ENCODE peak calls at places on chromosome 11, in seven cellular contexts. One of them, this sample, is unnamed.

GRCh38 chr11:123061403-123062157 is at the start of gene HSPA8:
- DNase-seq in small intestine: peak
- DNase-seq in A172: peak
- DNase-seq in stimulated activated CD4-positive, alpha-beta T cell treated with anti-CD3 and anti-CD28 coated beads, Interleukin-1b, Interleukin-23, amount 100 ng/mL, for 1 hour: peak
- DNase-seq in HFFc6: peak
- DNase-seq in immature natural killer cell: peak
- DNase-seq in head of caudate nucleus: peak
- DNase-seq in this sample: no peak

GRCh38 chr11:64918056-64918455 is 1.0 kb upstream of the ATG2A start:
- DNase-seq in small intestine: no peak
- DNase-seq in A172: no peak
- DNase-seq in stimulated activated CD4-positive, alpha-beta T cell treated with anti-CD3 and anti-CD28 coated beads, Interleukin-1b, Interleukin-23, amount 100 ng/mL, for 1 hour: no peak
- DNase-seq in HFFc6: peak
- DNase-seq in immature natural killer cell: no peak
- DNase-seq in head of caudate nucleus: no peak
- DNase-seq in this sample: peak

GRCh38 chr11:72778535-72779494 is 15.0 kb downstream of the STARD10 start:
- DNase-seq in small intestine: peak
- DNase-seq in A172: no peak
- DNase-seq in stimulated activated CD4-positive, alpha-beta T cell treated with anti-CD3 and anti-CD28 coated beads, Interleukin-1b, Interleukin-23, amount 100 ng/mL, for 1 hour: no peak
- DNase-seq in HFFc6: no peak
- DNase-seq in immature natural killer cell: no peak
- DNase-seq in head of caudate nucleus: no peak
- DNase-seq in this sample: no peak

GRCh38 chr11:76763573-76764348 is 19.4 kb upstream of the TSKU start:
- DNase-seq in small intestine: no peak
- DNase-seq in A172: peak
- DNase-seq in stimulated activated CD4-positive, alpha-beta T cell treated with anti-CD3 and anti-CD28 coated beads, Interleukin-1b, Interleukin-23, amount 100 ng/mL, for 1 hour: no peak
- DNase-seq in HFFc6: peak
- DNase-seq in immature natural killer cell: no peak
- DNase-seq in head of caudate nucleus: no peak
- DNase-seq in this sample: no peak

GRCh38 chr11:129213261-129213660 is 21.1 kb upstream of the ARHGAP32 start:
- DNase-seq in small intestine: no peak
- DNase-seq in A172: no peak
- DNase-seq in stimulated activated CD4-positive, alpha-beta T cell treated with anti-CD3 and anti-CD28 coated beads, Interleukin-1b, Interleukin-23, amount 100 ng/mL, for 1 hour: no peak
- DNase-seq in HFFc6: no peak
- DNase-seq in immature natural killer cell: no peak
- DNase-seq in head of caudate nucleus: no peak
- DNase-seq in this sample: no peak

GRCh38 chr11:75325713-75326438 is 25.6 kb downstream of the ARRB1 start:
- DNase-seq in small intestine: no peak
- DNase-seq in A172: peak
- DNase-seq in stimulated activated CD4-positive, alpha-beta T cell treated with anti-CD3 and anti-CD28 coated beads, Interleukin-1b, Interleukin-23, amount 100 ng/mL, for 1 hour: no peak
- DNase-seq in HFFc6: peak
- DNase-seq in immature natural killer cell: no peak
- DNase-seq in head of caudate nucleus: peak
- DNase-seq in this sample: no peak

GRCh38 chr11:20089357-20089756 is 70.9 kb downstream of the DBX1 start:
- DNase-seq in small intestine: no peak
- DNase-seq in A172: no peak
- DNase-seq in stimulated activated CD4-positive, alpha-beta T cell treated with anti-CD3 and anti-CD28 coated beads, Interleukin-1b, Interleukin-23, amount 100 ng/mL, for 1 hour: no peak
- DNase-seq in HFFc6: no peak
- DNase-seq in immature natural killer cell: no peak
- DNase-seq in head of caudate nucleus: no peak
- DNase-seq in this sample: no peak

GRCh38 chr11:63508009-63508408 is 2.1 kb downstream of the LGALS12 start:
- DNase-seq in small intestine: peak
- DNase-seq in A172: peak
- DNase-seq in stimulated activated CD4-positive, alpha-beta T cell treated with anti-CD3 and anti-CD28 coated beads, Interleukin-1b, Interleukin-23, amount 100 ng/mL, for 1 hour: no peak
- DNase-seq in HFFc6: peak
- DNase-seq in immature natural killer cell: no peak
- DNase-seq in head of caudate nucleus: peak
- DNase-seq in this sample: no peak

GRCh38 chr11:8814209-8814922 is 96.6 kb upstream of the AKIP1 start:
- DNase-seq in small intestine: peak
- DNase-seq in A172: peak
- DNase-seq in stimulated activated CD4-positive, alpha-beta T cell treated with anti-CD3 and anti-CD28 coated beads, Interleukin-1b, Interleukin-23, amount 100 ng/mL, for 1 hour: no peak
- DNase-seq in HFFc6: peak
- DNase-seq in immature natural killer cell: no peak
- DNase-seq in head of caudate nucleus: no peak
- DNase-seq in this sample: no peak

GRCh38 chr11:130459521-130459920 is 11.1 kb downstream of the ADAMTS15 start:
- DNase-seq in small intestine: no peak
- DNase-seq in A172: no peak
- DNase-seq in stimulated activated CD4-positive, alpha-beta T cell treated with anti-CD3 and anti-CD28 coated beads, Interleukin-1b, Interleukin-23, amount 100 ng/mL, for 1 hour: no peak
- DNase-seq in HFFc6: no peak
- DNase-seq in immature natural killer cell: no peak
- DNase-seq in head of caudate nucleus: no peak
- DNase-seq in this sample: no peak

GRCh38 chr11:20000393-20001134 is 159.7 kb downstream of the DBX1 start:
- DNase-seq in small intestine: no peak
- DNase-seq in A172: no peak
- DNase-seq in stimulated activated CD4-positive, alpha-beta T cell treated with anti-CD3 and anti-CD28 coated beads, Interleukin-1b, Interleukin-23, amount 100 ng/mL, for 1 hour: no peak
- DNase-seq in HFFc6: no peak
- DNase-seq in immature natural killer cell: peak
- DNase-seq in head of caudate nucleus: peak
- DNase-seq in this sample: peak

GRCh38 chr11:1100417-1101245 is 26.0 kb downstream of the MUC2 start:
- DNase-seq in small intestine: no peak
- DNase-seq in A172: no peak
- DNase-seq in stimulated activated CD4-positive, alpha-beta T cell treated with anti-CD3 and anti-CD28 coated beads, Interleukin-1b, Interleukin-23, amount 100 ng/mL, for 1 hour: no peak
- DNase-seq in HFFc6: no peak
- DNase-seq in immature natural killer cell: no peak
- DNase-seq in head of caudate nucleus: no peak
- DNase-seq in this sample: no peak

GRCh38 chr11:3808846-3809623 is 675 bp downstream of the PGAP2 start:
- DNase-seq in small intestine: peak
- DNase-seq in A172: peak
- DNase-seq in stimulated activated CD4-positive, alpha-beta T cell treated with anti-CD3 and anti-CD28 coated beads, Interleukin-1b, Interleukin-23, amount 100 ng/mL, for 1 hour: no peak
- DNase-seq in HFFc6: peak
- DNase-seq in immature natural killer cell: peak
- DNase-seq in head of caudate nucleus: no peak
- DNase-seq in this sample: no peak

GRCh38 chr11:76588455-76589325 is 81.9 kb downstream of the LRRC32 start:
- DNase-seq in small intestine: no peak
- DNase-seq in A172: no peak
- DNase-seq in stimulated activated CD4-positive, alpha-beta T cell treated with anti-CD3 and anti-CD28 coated beads, Interleukin-1b, Interleukin-23, amount 100 ng/mL, for 1 hour: no peak
- DNase-seq in HFFc6: no peak
- DNase-seq in immature natural killer cell: no peak
- DNase-seq in head of caudate nucleus: no peak
- DNase-seq in this sample: no peak

GRCh38 chr11:103903621-103904323 is 132.7 kb upstream of the DDI1 start:
- DNase-seq in small intestine: no peak
- DNase-seq in A172: no peak
- DNase-seq in stimulated activated CD4-positive, alpha-beta T cell treated with anti-CD3 and anti-CD28 coated beads, Interleukin-1b, Interleukin-23, amount 100 ng/mL, for 1 hour: no peak
- DNase-seq in HFFc6: no peak
- DNase-seq in immature natural killer cell: no peak
- DNase-seq in head of caudate nucleus: no peak
- DNase-seq in this sample: no peak

GRCh38 chr11:69636512-69636866 is 4.5 kb upstream of the CCND1 start:
- DNase-seq in small intestine: peak
- DNase-seq in A172: no peak
- DNase-seq in stimulated activated CD4-positive, alpha-beta T cell treated with anti-CD3 and anti-CD28 coated beads, Interleukin-1b, Interleukin-23, amount 100 ng/mL, for 1 hour: no peak
- DNase-seq in HFFc6: peak
- DNase-seq in immature natural killer cell: no peak
- DNase-seq in head of caudate nucleus: peak
- DNase-seq in this sample: no peak

GRCh38 chr11:13685461-13686108 is 17.1 kb downstream of the FAR1 start:
- DNase-seq in small intestine: no peak
- DNase-seq in A172: no peak
- DNase-seq in stimulated activated CD4-positive, alpha-beta T cell treated with anti-CD3 and anti-CD28 coated beads, Interleukin-1b, Interleukin-23, amount 100 ng/mL, for 1 hour: no peak
- DNase-seq in HFFc6: no peak
- DNase-seq in immature natural killer cell: no peak
- DNase-seq in head of caudate nucleus: no peak
- DNase-seq in this sample: no peak

GRCh38 chr11:118473537-118473936 is 37.2 kb downstream of the KMT2A start:
- DNase-seq in small intestine: no peak
- DNase-seq in A172: no peak
- DNase-seq in stimulated activated CD4-positive, alpha-beta T cell treated with anti-CD3 and anti-CD28 coated beads, Interleukin-1b, Interleukin-23, amount 100 ng/mL, for 1 hour: no peak
- DNase-seq in HFFc6: no peak
- DNase-seq in immature natural killer cell: no peak
- DNase-seq in head of caudate nucleus: no peak
- DNase-seq in this sample: no peak

This sample was measured in NCI-H1436 treated with DMSO at 0.1 percent for 48 hours.